ENCODE peak calls at places on chromosomes 16 and 17, in six cellular contexts. L is HAP-1; D is CD8-positive, alpha-beta T cell; X is WERI-Rb-1; M is transverse colon; F is CD8-positive, alpha-beta memory T cell. B is an unnamed sample.
A peak's percentile ranks its signal among the peaks of the same experiment; 100 is the strongest.

GRCh38 chr17:51442112-51442865 is 181.9 kb downstream of the UTP18 start:
- DNase-seq in L (no peak), D (no peak), X (no peak), M (no peak), F (no peak), B (no peak)

GRCh38 chr17:32755045-32755805 is 121.7 kb downstream of the MYO1D start:
- DNase-seq in L (no peak), D (no peak), X (no peak), M (no peak), F (peak; percentile 45), B (peak; percentile 9)

GRCh38 chr16:48524348-48525200 is 85.4 kb downstream of the N4BP1 start:
- DNase-seq in L (no peak), D (no peak), X (no peak), M (no peak), F (no peak), B (no peak)

GRCh38 chr16:4788489-4788889 is 344 bp upstream of the SEPTIN12 start:
- DNase-seq in L (no peak), D (no peak), X (no peak), M (no peak), F (no peak), B (no peak)

GRCh38 chr17:81295678-81296381 is 723 bp upstream of the SLC38A10 start:
- DNase-seq in L (peak; percentile 68), D (peak; percentile 60), X (peak; percentile 62), M (peak; percentile 83), F (peak; percentile 45), B (peak; percentile 91)

GRCh38 chr16:18958621-18959578 is 24.8 kb upstream of the TMC7 start:
- DNase-seq in L (peak; percentile 62), D (no peak), X (peak; percentile 44), M (no peak), F (no peak), B (no peak)

GRCh38 chr16:66568355-66568754 is 2.1 kb downstream of the CMTM1 start:
- DNase-seq in L (no peak), D (no peak), X (no peak), M (no peak), F (no peak), B (no peak)

GRCh38 chr16:29983420-29984136 is 9.9 kb downstream of the TAOK2 start:
- DNase-seq in L (no peak), D (no peak), X (no peak), M (no peak), F (no peak), B (peak; percentile 42)

GRCh38 chr16:2846511-2847310 is 11.3 kb downstream of the PRSS22 start:
- DNase-seq in L (no peak), D (no peak), X (no peak), M (no peak), F (peak; percentile 45), B (no peak)

GRCh38 chr16:84628226-84628731 is 10.4 kb upstream of the COTL1 start:
- DNase-seq in L (no peak), D (no peak), X (no peak), M (no peak), F (no peak), B (no peak)

GRCh38 chr17:8991514-8992285 is 26.2 kb upstream of the PIK3R5 start:
- DNase-seq in L (peak; percentile 81), D (peak; percentile 74), X (peak; percentile 74), M (peak; percentile 70), F (peak; percentile 33), B (peak; percentile 84)

GRCh38 chr17:2724783-2725164 is 13.2 kb upstream of the CLUH start:
- DNase-seq in L (peak; percentile 60), D (peak; percentile 58), X (no peak), M (peak; percentile 66), F (no peak), B (peak; percentile 94)

GRCh38 chr16:704552-705380 is 835 bp downstream of the FBXL16 start:
- DNase-seq in L (no peak), D (no peak), X (peak; percentile 77), M (no peak), F (no peak), B (peak; percentile 86)

GRCh38 chr16:67736858-67737257 is 17.7 kb upstream of the GFOD2 start:
- DNase-seq in L (no peak), D (no peak), X (no peak), M (no peak), F (no peak), B (no peak)

GRCh38 chr17:2024572-2025219 is 438 bp downstream of the RTN4RL1 start:
- DNase-seq in L (peak; percentile 34), D (no peak), X (peak; percentile 57), M (no peak), F (no peak), B (peak; percentile 82)

GRCh38 chr17:33751702-33752065 is 458.6 kb upstream of the ASIC2 start:
- DNase-seq in L (no peak), D (no peak), X (peak; percentile 13), M (no peak), F (no peak), B (peak; percentile 32)

GRCh38 chr17:79552405-79552804 is 58.4 kb downstream of the RBFOX3 start:
- DNase-seq in L (no peak), D (no peak), X (no peak), M (no peak), F (no peak), B (no peak)

DNA sequence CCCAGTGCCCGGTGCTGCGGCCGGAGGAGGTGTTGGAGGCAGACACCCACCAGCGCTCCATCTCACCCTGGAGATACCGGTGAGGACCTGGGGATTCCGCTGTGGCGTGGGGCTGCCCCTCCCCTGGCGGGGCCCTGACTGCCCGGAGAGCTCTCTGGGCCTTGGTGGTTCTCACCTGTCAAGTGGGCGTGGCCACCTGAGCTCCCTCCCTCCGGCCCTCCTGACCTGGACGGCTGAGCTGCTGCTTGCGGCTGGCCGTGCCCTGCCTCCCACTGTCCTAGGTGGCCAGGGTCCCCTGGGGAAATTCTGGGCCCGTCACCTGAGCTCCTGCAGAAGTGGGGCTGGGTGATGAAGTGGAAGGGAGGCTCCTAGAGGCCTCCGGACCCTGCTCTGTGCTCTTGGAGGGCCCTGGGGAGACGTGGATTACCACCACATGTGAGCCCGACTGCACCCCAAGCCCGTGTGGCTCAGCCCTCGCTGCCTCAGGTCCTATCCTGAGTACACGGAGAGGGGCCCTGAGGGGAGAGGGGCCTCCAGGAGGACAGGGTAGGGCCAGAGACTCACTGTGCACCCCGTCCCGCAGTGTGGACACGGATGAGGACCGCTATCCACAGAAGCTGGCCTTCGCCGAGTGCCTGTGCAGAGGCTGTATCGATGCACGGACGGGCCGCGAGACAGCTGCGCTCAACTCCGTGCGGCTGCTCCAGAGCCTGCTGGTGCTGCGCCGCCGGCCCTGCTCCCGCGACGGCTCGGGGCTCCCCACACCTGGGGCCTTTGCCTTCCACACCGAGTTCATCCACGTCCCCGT is 1.1 kb downstream of the IL17C start:
- DNase-seq in L (no peak), D (no peak), X (no peak), M (peak; percentile 74), F (no peak), B (peak; percentile 97)
- H3K4me3 ChIP-seq in L (no peak overlapping the region), D (no peak overlapping the region), X (no peak overlapping the region), M (no peak overlapping the region), F (peak overlapping the region; percentile 26), B (no peak overlapping the region)

GRCh38 chr17:44961921-44962350 is 6.2 kb downstream of the C1QL1 start:
- DNase-seq in L (no peak), D (no peak), X (peak; percentile 61), M (no peak), F (no peak), B (peak; percentile 84)

GRCh38 chr17:44960654-44961053 is 7.4 kb downstream of the C1QL1 start:
- DNase-seq in L (no peak), D (no peak), X (no peak), M (no peak), F (no peak), B (no peak)

GRCh38 chr17:44956998-44957981 is 9.7 kb upstream of the KIF18B start:
- DNase-seq in L (no peak), D (no peak), X (no peak), M (no peak), F (no peak), B (no peak)

GRCh38 chr17:44956076-44956475 is 8.5 kb upstream of the KIF18B start:
- DNase-seq in L (no peak), D (no peak), X (no peak), M (no peak), F (no peak), B (no peak)

DNA sequence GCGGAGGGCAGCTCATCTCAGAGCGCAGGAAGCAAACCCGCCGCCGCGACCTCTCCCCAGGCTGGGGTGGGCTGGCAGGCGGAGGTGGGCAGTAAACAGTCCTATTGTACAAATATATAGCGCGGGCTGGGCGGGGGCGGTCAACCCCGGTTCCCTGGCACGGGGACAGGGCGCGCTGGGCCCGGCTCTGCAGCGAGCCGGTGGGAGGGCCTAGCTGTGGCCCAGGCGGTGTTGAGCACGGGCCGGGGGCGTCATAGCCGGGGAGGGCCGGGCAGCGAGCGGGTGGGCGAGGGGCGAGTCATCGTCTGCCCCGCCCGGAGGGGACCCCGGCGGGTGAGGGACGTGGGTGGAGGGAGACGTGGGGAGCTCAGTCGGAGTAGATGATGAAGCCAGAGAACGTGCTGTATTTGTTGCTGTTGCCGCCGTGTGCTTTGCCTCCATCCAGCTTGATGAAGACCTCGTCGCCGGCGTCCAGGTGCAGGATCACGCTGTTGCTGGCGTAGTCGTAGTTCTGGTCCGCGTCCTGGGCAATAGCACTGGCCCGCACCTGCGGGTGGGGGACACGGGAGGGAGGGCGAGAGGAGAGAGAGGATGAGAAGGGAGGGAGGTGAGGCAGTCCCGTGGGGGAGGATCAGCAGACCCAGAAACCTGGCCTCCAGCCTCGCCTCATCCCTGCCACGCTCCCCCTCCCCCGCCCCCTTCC is 8.1 kb downstream of the C1QL1 start:
- DNase-seq in L (no peak), D (no peak), X (no peak), M (no peak), F (no peak), B (no peak)
- H3K4me3 ChIP-seq in L (no peak overlapping the region), D (peak overlapping the region; percentile 30), X (no peak overlapping the region), M (no peak overlapping the region), F (no peak overlapping the region), B (peak overlapping the region; percentile 14)

GRCh38 chr16:89407282-89407924 is 83.0 kb downstream of the ANKRD11 start:
- DNase-seq in L (no peak), D (no peak), X (no peak), M (no peak), F (peak; percentile 23), B (no peak)
- H3K4me3 ChIP-seq in L (no peak overlapping the region), D (peak overlapping the region; percentile 20), X (no peak overlapping the region), M (no peak overlapping the region), F (peak overlapping the region; percentile 34), B (no peak overlapping the region)

GRCh38 chr17:11238710-11239109 is 2.3 kb upstream of the SHISA6 start:
- DNase-seq in L (no peak), D (no peak), X (no peak), M (no peak), F (no peak), B (peak; percentile 33)

GRCh38 chr17:11240041-11240801 is 792 bp upstream of the SHISA6 start:
- DNase-seq in L (no peak), D (no peak), X (peak; percentile 40), M (peak; percentile 15), F (no peak), B (peak; percentile 82)

GRCh38 chr17:11241611-11242226 is 706 bp downstream of the SHISA6 start:
- DNase-seq in L (no peak), D (no peak), X (peak; percentile 9), M (peak; percentile 33), F (no peak), B (peak; percentile 77)

GRCh38 chr17:11240841-11241610 is at the start of gene SHISA6:
- DNase-seq in L (no peak), D (no peak), X (peak; percentile 38), M (no peak), F (no peak), B (peak; percentile 82)

GRCh38 chr17:11239379-11239970 is 1.5 kb upstream of the SHISA6 start:
- DNase-seq in L (no peak), D (no peak), X (no peak), M (no peak), F (no peak), B (peak; percentile 29)
- H3K4me3 ChIP-seq in L (no peak overlapping the region), D (no peak overlapping the region), X (no peak overlapping the region), M (no peak overlapping the region), F (no peak overlapping the region), B (peak overlapping the region; percentile 57)